ENCODE peak calls at places on chromosomes 13 and 19, in five cellular contexts. B, X, D, H and G are unnamed samples.
A peak's percentile ranks its signal among the peaks of the same experiment; 100 is the strongest.

GRCh38 chr13:24271231-24271610 is 38.2 kb upstream of the C1QTNF9 start:
- DNase-seq in B (no peak), X (no peak), D (no peak), H (no peak), G (no peak)

GRCh38 chr13:74562381-74562780 is 428.2 kb upstream of the KLF12 start:
- DNase-seq in D (no peak), H (no peak), X (no peak), B (no peak), G (no peak)

GRCh38 chr13:97339019-97339988 is 94.7 kb upstream of the RAP2A start:
- DNase-seq in H (no peak), B (no peak), X (peak; percentile 28), D (no peak), G (peak; percentile 23)

GRCh38 chr13:110323172-110323851 is 16.2 kb downstream of the COL4A2 start:
- DNase-seq in H (no peak), D (no peak), B (no peak), X (peak; percentile 61), G (no peak)

GRCh38 chr13:26967119-26968038 is 204.2 kb downstream of the USP12 start:
- DNase-seq in D (no peak), H (no peak), B (no peak), X (no peak), G (no peak)

GRCh38 chr13:44422755-44423643 is 49.4 kb downstream of the SERP2 start:
- DNase-seq in H (no peak), D (peak; percentile 36), X (no peak), B (no peak), G (no peak)

GRCh38 chr13:98050041-98050466 is 92.8 kb upstream of the FARP1 start:
- DNase-seq in B (peak; percentile 78), X (peak; percentile 58), D (no peak), H (no peak), G (no peak)

GRCh38 chr19:2055871-2056809 is 5.1 kb upstream of the MKNK2 start:
- DNase-seq in D (peak; percentile 62), X (peak; percentile 80), B (no peak), H (peak; percentile 53), G (no peak)

GRCh38 chr13:41284512-41285288 is 21.3 kb upstream of the MTRF1 start:
- DNase-seq in H (peak; percentile 48), X (peak; percentile 94), D (no peak), B (peak; percentile 73), G (no peak)

GRCh38 chr13:34822681-34823080 is 119.4 kb upstream of the NBEA start:
- DNase-seq in D (no peak), B (no peak), X (no peak), H (no peak), G (no peak)

GRCh38 chr13:76815344-76815743 is 70.9 kb downstream of the KCTD12 start:
- DNase-seq in B (no peak), X (no peak), D (no peak), H (no peak), G (no peak)

GRCh38 chr13:76812206-76812882 is 73.9 kb downstream of the KCTD12 start:
- DNase-seq in X (no peak), D (no peak), H (no peak), B (no peak), G (no peak)

GRCh38 chr13:76812971-76813691 is 73.1 kb downstream of the KCTD12 start:
- DNase-seq in B (no peak), X (no peak), D (no peak), H (no peak), G (no peak)

GRCh38 chr13:76816394-76816793 is 69.8 kb downstream of the KCTD12 start:
- DNase-seq in H (no peak), X (no peak), D (no peak), B (no peak), G (no peak)

DNA sequence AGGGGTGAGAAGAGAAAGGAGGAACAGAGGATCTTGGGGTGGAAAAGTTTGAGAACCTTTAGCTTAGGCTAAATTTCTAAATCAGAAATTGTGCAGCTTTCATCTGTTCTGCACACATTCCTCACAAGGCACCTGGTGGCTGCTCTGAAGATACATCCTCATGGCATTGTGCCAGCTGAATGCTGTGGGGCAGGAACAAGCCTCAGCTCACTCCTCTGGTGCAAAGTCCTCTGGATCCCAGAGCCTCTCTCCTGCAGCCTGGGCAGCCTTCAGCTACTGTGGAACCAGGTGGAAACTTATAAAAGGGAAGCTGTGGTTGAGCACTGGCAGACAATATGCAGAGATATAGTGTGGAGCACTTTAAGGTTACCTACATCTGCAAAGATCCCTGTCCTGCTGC is 72.3 kb downstream of the KCTD12 start:
- DNase-seq in D (no peak), B (peak; percentile 15), H (no peak), X (peak; percentile 5), G (no peak)
- TF ChIP-seq RAD21 in D (no peak), B (no peak), H (no peak), X (no peak), G (no peak)

GRCh38 chr19:22335716-22336115 is 49.5 kb downstream of the ZNF729 start:
- DNase-seq in D (no peak), B (no peak), X (no peak), H (no peak), G (no peak)

GRCh38 chr19:22327321-22327720 is 41.1 kb downstream of the ZNF729 start:
- DNase-seq in X (no peak), B (no peak), D (no peak), H (no peak), G (no peak)

GRCh38 chr19:22331521-22331920 is 45.3 kb downstream of the ZNF729 start:
- DNase-seq in B (no peak), D (no peak), X (no peak), H (no peak), G (no peak)

DNA sequence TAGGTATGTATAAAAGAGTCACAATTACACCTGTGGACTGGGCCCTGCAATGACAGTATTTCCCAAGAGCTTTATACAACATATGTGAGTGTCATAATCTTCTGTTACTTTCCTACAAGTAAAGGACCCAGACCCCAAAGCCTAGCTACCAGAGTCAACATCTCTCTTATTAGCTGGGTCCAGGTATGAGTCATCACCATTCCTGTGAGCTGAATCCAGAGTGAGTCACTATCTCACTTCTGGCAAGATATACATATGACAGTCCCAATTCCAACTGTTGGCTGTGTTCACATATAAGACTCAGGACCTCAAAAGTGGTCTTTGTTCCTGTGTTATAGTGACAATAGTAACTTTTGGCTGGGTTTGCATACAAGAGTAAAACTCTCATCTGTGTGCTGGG is 46.7 kb downstream of the ZNF729 start:
- DNase-seq in X (no peak), D (no peak), H (no peak), B (no peak), G (no peak)
- TF ChIP-seq RAD21 in X (no peak), D (no peak), H (no peak), B (no peak), G (no peak)

GRCh38 chr19:58560921-58561320 is 2.5 kb upstream of the UBE2M start:
- DNase-seq in H (no peak), B (no peak), D (no peak), X (no peak), G (no peak)

GRCh38 chr19:58563823-58564222 is 5.4 kb upstream of the UBE2M start:
- DNase-seq in X (no peak), D (no peak), H (no peak), B (no peak), G (no peak)

GRCh38 chr19:58563034-58563573 is 4.7 kb upstream of the UBE2M start:
- DNase-seq in B (no peak), H (no peak), X (no peak), D (no peak), G (no peak)

GRCh38 chr19:58561373-58562125 is 3.1 kb upstream of the UBE2M start:
- DNase-seq in D (no peak), B (no peak), H (no peak), X (no peak), G (no peak)

DNA sequence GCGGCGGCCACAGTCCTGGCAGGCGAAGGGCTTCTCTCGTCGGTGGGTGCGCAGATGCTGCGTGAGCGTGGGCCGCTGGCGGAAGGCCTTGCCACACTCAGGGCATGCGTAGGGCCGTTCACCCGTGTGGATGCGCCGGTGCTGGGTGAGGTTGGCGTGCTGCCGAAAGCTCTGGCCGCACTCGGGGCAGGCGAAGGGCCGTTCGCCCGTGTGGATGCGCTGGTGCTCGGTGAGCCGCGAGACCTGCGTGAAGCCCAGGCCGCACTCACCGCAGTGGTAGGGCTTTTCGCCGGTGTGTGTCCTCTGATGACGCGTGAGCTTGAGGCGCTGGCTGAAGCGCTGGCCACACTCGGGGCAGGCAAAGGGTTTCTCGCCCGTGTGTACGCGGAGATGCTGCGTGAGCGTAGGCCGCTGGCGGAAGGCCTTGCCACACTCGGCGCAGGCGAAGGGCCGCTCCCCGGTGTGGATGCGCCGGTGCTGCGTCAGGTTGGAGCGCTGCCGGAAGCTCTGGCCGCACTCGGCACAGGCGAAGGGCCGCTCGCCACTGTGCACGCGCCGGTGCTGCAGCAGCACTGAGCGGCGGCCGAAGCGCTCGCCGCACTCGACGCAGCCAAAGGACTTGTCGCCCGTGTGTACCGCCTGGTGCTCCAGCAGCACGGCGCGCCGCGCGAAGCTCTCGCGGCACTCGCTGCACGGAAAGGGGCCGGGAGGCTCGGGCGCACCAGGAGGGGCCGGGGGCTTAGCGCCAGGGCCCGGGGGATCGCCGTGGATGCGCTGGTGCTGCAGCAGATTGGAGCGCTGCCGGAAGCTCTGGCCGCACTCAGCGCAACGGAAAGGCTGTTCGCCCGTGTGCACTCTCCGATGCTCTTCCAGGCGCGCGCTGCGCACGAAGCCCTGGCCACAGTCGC is 4.0 kb upstream of the UBE2M start:
- DNase-seq in D (no peak), H (no peak), B (no peak), X (no peak), G (no peak)
- TF ChIP-seq RAD21 in D (no peak), H (no peak), B (no peak), X (no peak), G (no peak)

GRCh38 chr19:38952395-38953165 is 21.8 kb downstream of the MRPS12 start:
- DNase-seq in D (peak; percentile 52), B (peak; percentile 51), X (peak; percentile 78), H (no peak), G (peak; percentile 45)
- TF ChIP-seq RAD21 in D (peak; percentile 63), B (no peak), X (peak; percentile 70), H (peak; percentile 73), G (peak; percentile 48)

GRCh38 chr19:44745386-44745831 is 3.1 kb upstream of the BCL3 start:
- DNase-seq in H (peak; percentile 26), X (peak; percentile 95), D (no peak), B (no peak), G (no peak)
- TF ChIP-seq RAD21 in H (no peak), X (peak; percentile 4), D (no peak), B (no peak), G (no peak)

DNA sequence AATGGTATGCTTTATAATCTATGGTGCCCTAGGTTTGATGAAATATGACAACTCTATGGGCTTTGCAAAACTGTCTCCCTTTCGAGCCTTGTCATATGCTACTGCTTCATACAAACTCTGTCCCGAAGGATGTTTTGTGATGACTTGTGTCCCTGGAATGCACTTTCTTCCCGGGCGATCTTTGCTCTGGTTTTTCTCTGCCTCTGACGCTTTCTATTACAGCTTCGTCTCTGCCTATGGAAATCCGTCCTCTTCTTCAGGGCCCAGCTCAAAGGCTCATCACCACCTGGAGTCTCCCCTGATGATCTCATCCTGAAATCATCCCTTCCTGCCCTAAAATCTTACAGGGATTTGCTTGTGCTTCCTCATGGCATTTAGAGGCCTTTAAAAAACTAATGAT is 191.6 kb upstream of the KL start:
- DNase-seq in B (no peak), H (peak; percentile 64), X (peak; percentile 78), D (no peak), G (no peak)
- TF ChIP-seq RAD21 in B (no peak), H (no peak), X (no peak), D (no peak), G (no peak)

DNA sequence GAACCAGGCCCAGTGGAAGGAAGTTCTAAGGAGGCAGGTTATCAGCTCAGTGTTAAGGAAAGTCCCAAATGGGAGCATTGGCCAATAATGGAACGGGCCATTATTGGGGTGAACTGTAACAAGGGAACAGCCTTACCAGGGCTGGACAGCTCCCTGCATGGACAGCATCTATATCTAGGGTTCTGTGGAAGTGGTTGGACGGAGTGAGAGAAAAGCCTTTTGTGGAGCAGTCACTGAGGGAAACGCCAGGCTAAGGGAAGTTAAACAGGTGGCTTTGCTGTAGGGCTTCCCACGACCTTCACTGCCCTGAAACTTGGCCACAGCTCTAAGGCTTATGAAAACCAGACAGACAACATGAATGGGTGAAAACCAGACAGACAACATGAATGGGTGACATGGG is 17.0 kb downstream of the POU2F2 start:
- DNase-seq in D (no peak), B (no peak), H (no peak), X (no peak), G (no peak)
- TF ChIP-seq RAD21 in D (no peak), B (no peak), H (no peak), X (no peak), G (no peak)